ENCODE peak calls at places on chromosomes 4 and X, in eight cellular contexts. B, H, D, N, V, I, Z and U are unnamed samples.
A peak's percentile ranks its signal among the peaks of the same experiment; 100 is the strongest.

GRCh38 chrX:140775211-140775610 is 65.7 kb downstream of the LINC00632 start:
- DNase-seq in B (no peak), H (no peak), D (no peak), N (no peak), V (no peak), I (no peak), Z (no peak), U (no peak)

GRCh38 chr4:677431-678293 is 3.3 kb downstream of the MYL5 start:
- DNase-seq in B (no peak), H (no peak), D (peak; percentile 37), N (no peak), V (peak; percentile 45), I (no peak), Z (no peak), U (no peak)

GRCh38 chr4:52126946-52127345 is 75.8 kb downstream of the SPATA18 start:
- DNase-seq in B (no peak), H (no peak), D (no peak), N (no peak), V (no peak), I (no peak), Z (peak; percentile 7), U (no peak)

GRCh38 chr4:42143996-42144395 is 8.5 kb downstream of the BEND4 start:
- DNase-seq in B (no peak), H (no peak), D (no peak), N (no peak), V (no peak), I (no peak), Z (no peak), U (no peak)

GRCh38 chrX:136519069-136519468 is 12.9 kb upstream of the VGLL1 start:
- DNase-seq in B (no peak), H (no peak), D (no peak), N (no peak), V (no peak), I (no peak), Z (no peak), U (no peak)

GRCh38 chrX:41384041-41384705 is 50.2 kb downstream of the DDX3X start:
- DNase-seq in B (no peak), H (no peak), D (no peak), N (peak; percentile 53), V (peak; percentile 51), I (no peak), Z (no peak), U (no peak)

GRCh38 chr4:110633358-110634319 is 10.8 kb upstream of the PITX2 start:
- DNase-seq in B (no peak), H (no peak), D (no peak), N (no peak), V (no peak), I (peak; percentile 66), Z (no peak), U (no peak)

GRCh38 chr4:185833055-185833598 is 21.1 kb upstream of the SORBS2 start:
- DNase-seq in B (peak; percentile 92), H (no peak), D (peak; percentile 66), N (no peak), V (no peak), I (no peak), Z (no peak), U (no peak)

GRCh38 chrX:30690330-30690729 is 37.1 kb downstream of the GK start:
- DNase-seq in B (peak; percentile 34), H (no peak), D (no peak), N (no peak), V (no peak), I (no peak), Z (no peak), U (no peak)

GRCh38 chrX:29947225-29947624 is 268.1 kb upstream of the MAGEB2 start:
- DNase-seq in B (no peak), H (no peak), D (no peak), N (no peak), V (no peak), I (no peak), Z (no peak), U (no peak)

GRCh38 chr4:73867783-73868182 is 1.4 kb upstream of the CXCL1 start:
- DNase-seq in B (no peak), H (no peak), D (no peak), N (no peak), V (peak; percentile 70), I (no peak), Z (no peak), U (no peak)

GRCh38 chr4:129109965-129110824 is 14.2 kb downstream of the C4orf33 start:
- DNase-seq in B (no peak), H (no peak), D (no peak), N (no peak), V (no peak), I (no peak), Z (no peak), U (no peak)

GRCh38 chr4:20020049-20020448 is 231.7 kb upstream of the SLIT2 start:
- DNase-seq in B (no peak), H (no peak), D (no peak), N (no peak), V (no peak), I (no peak), Z (no peak), U (no peak)

GRCh38 chr4:90419124-90419711 is 292.0 kb downstream of the CCSER1 start:
- DNase-seq in B (peak; percentile 80), H (no peak), D (peak; percentile 16), N (no peak), V (peak; percentile 3), I (no peak), Z (peak; percentile 52), U (peak; percentile 51)

GRCh38 chrX:130285069-130285620 is 16.4 kb upstream of the ZNF280C start:
- DNase-seq in B (no peak), H (no peak), D (no peak), N (no peak), V (no peak), I (no peak), Z (peak; percentile 15), U (no peak)

GRCh38 chr4:128468485-128468989 is 180.9 kb upstream of the PGRMC2 start:
- DNase-seq in B (peak; percentile 90), H (no peak), D (no peak), N (no peak), V (no peak), I (no peak), Z (peak; percentile 37), U (no peak)

GRCh38 chrX:67781132-67781531 is 237.3 kb downstream of the AR start:
- DNase-seq in B (no peak), H (no peak), D (no peak), N (no peak), V (no peak), I (no peak), Z (no peak), U (no peak)

GRCh38 chr4:82744284-82744963 is 54.2 kb downstream of the SCD5 start:
- DNase-seq in B (no peak), H (no peak), D (no peak), N (no peak), V (no peak), I (no peak), Z (no peak), U (no peak)

GRCh38 chr4:155602351-155603140 is 64.1 kb upstream of the GUCY1A1 start:
- DNase-seq in B (no peak), H (no peak), D (no peak), N (no peak), V (no peak), I (no peak), Z (no peak), U (no peak)

GRCh38 chr4:1385373-1386340 is 20.6 kb downstream of the NKX1-1 start:
- DNase-seq in B (no peak), H (no peak), D (no peak), N (no peak), V (no peak), I (no peak), Z (no peak), U (no peak)

GRCh38 chr4:23890369-23891063 is 669 bp upstream of the PPARGC1A start:
- DNase-seq in B (no peak), H (no peak), D (no peak), N (no peak), V (no peak), I (no peak), Z (no peak), U (no peak)
- H3K9ac ChIP-seq in B (no peak overlapping the region), H (no peak overlapping the region), D (peak overlapping the region; percentile 75), N (no peak overlapping the region), V (no peak overlapping the region), I (no peak overlapping the region), Z (no peak overlapping the region), U (peak overlapping the region; percentile 53)

GRCh38 chr4:145217339-145217738 is 37.0 kb upstream of the OTUD4 start:
- DNase-seq in B (peak; percentile 10), H (no peak), D (no peak), N (no peak), V (no peak), I (no peak), Z (no peak), U (no peak)
- H3K4me3 ChIP-seq in B (no peak overlapping the region), H (no peak overlapping the region), D (no peak overlapping the region), N (no peak overlapping the region), V (no peak overlapping the region), I (no peak overlapping the region), Z (no peak overlapping the region), U (no peak overlapping the region)

GRCh38 chr4:118962540-118962939 is 73.9 kb downstream of the SYNPO2 start:
- DNase-seq in B (no peak), H (no peak), D (no peak), N (no peak), V (no peak), I (no peak), Z (no peak), U (no peak)

GRCh38 chr4:118968813-118969212 is 80.2 kb downstream of the SYNPO2 start:
- DNase-seq in B (no peak), H (no peak), D (no peak), N (no peak), V (no peak), I (no peak), Z (no peak), U (no peak)

GRCh38 chr4:118967393-118967792 is 78.7 kb downstream of the SYNPO2 start:
- DNase-seq in B (no peak), H (no peak), D (no peak), N (no peak), V (no peak), I (no peak), Z (no peak), U (no peak)

GRCh38 chr4:118968006-118968405 is 79.4 kb downstream of the SYNPO2 start:
- DNase-seq in B (peak; percentile 38), H (peak; percentile 67), D (no peak), N (no peak), V (no peak), I (no peak), Z (no peak), U (no peak)

DNA sequence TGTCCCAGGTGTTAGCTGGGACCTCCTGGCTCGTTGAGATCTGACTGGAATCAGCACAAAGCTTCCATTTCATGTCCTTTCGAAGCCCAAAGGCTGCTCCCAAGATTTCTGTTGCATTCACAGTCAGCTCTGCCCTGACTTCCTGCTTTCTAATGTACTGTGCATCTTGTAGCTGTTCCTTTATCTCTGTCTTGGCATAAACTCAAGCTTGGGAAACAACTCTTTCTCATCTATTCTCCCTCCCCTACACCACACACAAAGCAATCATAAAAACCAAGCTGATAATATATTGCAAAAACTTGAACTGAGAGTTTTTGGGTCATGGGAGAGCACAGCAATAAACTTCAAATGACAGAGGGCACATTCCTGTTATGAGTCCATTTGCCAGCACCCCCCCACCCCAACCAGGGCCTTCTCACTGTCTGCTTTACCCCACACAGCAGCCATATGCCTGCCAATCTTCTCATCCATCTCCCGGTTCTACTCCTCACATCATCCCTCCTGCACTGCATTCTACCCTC is 76.3 kb downstream of the SYNPO2 start:
- DNase-seq in B (no peak), H (no peak), D (no peak), N (no peak), V (no peak), I (no peak), Z (no peak), U (no peak)
- TF ChIP-seq POLR2AphosphoS5 in B (no peak), H (no peak), D (no peak), N (no peak), V (no peak), I (no peak), Z (no peak), U (no peak)

GRCh38 chr4:104531390-104531789 is 36.7 kb upstream of the CXXC4 start:
- DNase-seq in B (no peak), H (no peak), D (no peak), N (no peak), V (no peak), I (no peak), Z (no peak), U (no peak)
- H3K9ac ChIP-seq in B (no peak overlapping the region), H (no peak overlapping the region), D (no peak overlapping the region), N (no peak overlapping the region), V (no peak overlapping the region), I (no peak overlapping the region), Z (no peak overlapping the region), U (no peak overlapping the region)